ENCODE peak calls at places on chromosomes 4 and X, in seven cellular contexts. A is smooth muscle cell of the brain vasculature; B is activated T-cell treated with anti-CD3 and anti-CD28 coated beads, Interleukin-2, amount 50 U/mL, for 4 hours; U is H9; V is OCI-LY7; O is AG08395; D is amniotic stem cell. J is an unnamed sample.

GRCh38 chrX:150548684-150549083 is 19.7 kb upstream of the MTM1 start:
- DNase-seq in A (no peak), B (no peak), U (no peak), V (no peak), O (peak), D (no peak), J (no peak)

GRCh38 chr4:188783606-188784157 is 644.4 kb downstream of the TRIML1 start:
- DNase-seq in A (no peak), B (no peak), U (no peak), V (no peak), O (peak), D (no peak), J (no peak)

GRCh38 chr4:81198151-81198550 is 16.9 kb downstream of the PRKG2 start:
- DNase-seq in A (no peak), B (no peak), U (no peak), V (no peak), O (no peak), D (no peak), J (no peak)

GRCh38 chrX:22060451-22060940 is 28.4 kb downstream of the PHEX start:
- DNase-seq in A (no peak), B (no peak), U (no peak), V (peak), O (no peak), D (no peak), J (no peak)

GRCh38 chr4:1871471-1872021 is 353 bp downstream of the NSD2 start:
- DNase-seq in A (no peak), B (no peak), U (peak), V (peak), O (no peak), D (no peak), J (no peak)

GRCh38 chrX:3532571-3532970 is 180.9 kb downstream of the PRKX start:
- DNase-seq in A (no peak), B (no peak), U (no peak), V (no peak), O (no peak), D (no peak), J (no peak)

GRCh38 chr4:83019794-83020497 is 9.3 kb upstream of the LIN54 start:
- DNase-seq in A (no peak), B (no peak), U (no peak), V (no peak), O (no peak), D (no peak), J (no peak)

GRCh38 chr4:187578103-187578502 is 417.5 kb upstream of the ZFP42 start:
- DNase-seq in A (no peak), B (no peak), U (no peak), V (no peak), O (no peak), D (no peak), J (no peak)

GRCh38 chr4:76219299-76220055 is 5.9 kb upstream of the SCARB2 start:
- DNase-seq in A (no peak), B (no peak), U (no peak), V (no peak), O (peak), D (no peak), J (no peak)

GRCh38 chr4:56907009-56907408 is 691 bp upstream of the REST start:
- DNase-seq in A (no peak), B (no peak), U (peak), V (no peak), O (no peak), D (no peak), J (peak)

GRCh38 chrX:1581132-1581531 is 10.3 kb upstream of the AKAP17A start:
- DNase-seq in A (no peak), B (peak), U (peak), V (peak), O (peak), D (no peak), J (peak)

GRCh38 chr4:63105839-63106238 is 1303.4 kb downstream of the TECRL start:
- DNase-seq in A (no peak), B (no peak), U (peak), V (no peak), O (no peak), D (no peak), J (no peak)

GRCh38 chrX:154300815-154301214 is 5.2 kb downstream of the TKTL1 start:
- DNase-seq in A (no peak), B (no peak), U (no peak), V (no peak), O (no peak), D (no peak), J (no peak)

GRCh38 chrX:9369802-9370291 is 95.0 kb upstream of the TBL1X start:
- DNase-seq in A (no peak), B (no peak), U (no peak), V (no peak), O (no peak), D (no peak), J (no peak)

GRCh38 chr4:2576290-2576689 is 39.8 kb downstream of the FAM193A start:
- DNase-seq in A (no peak), B (no peak), U (no peak), V (no peak), O (no peak), D (no peak), J (no peak)

GRCh38 chr4:3285558-3286334 is 7.1 kb upstream of the RGS12 start:
- DNase-seq in A (no peak), B (no peak), U (peak), V (no peak), O (peak), D (no peak), J (no peak)

GRCh38 chrX:42704454-42704853 is 73.5 kb downstream of the PPP1R2C start:
- DNase-seq in A (peak), B (no peak), U (no peak), V (no peak), O (no peak), D (no peak), J (no peak)

GRCh38 chr4:169663894-169664293 is 43.5 kb downstream of the CLCN3 start:
- DNase-seq in A (no peak), B (no peak), U (no peak), V (no peak), O (no peak), D (no peak), J (no peak)

GRCh38 chr4:144894525-144894924 is 203.5 kb downstream of the ANAPC10 start:
- DNase-seq in A (no peak), B (no peak), U (no peak), V (no peak), O (peak), D (no peak), J (no peak)

GRCh38 chr4:15034071-15034764 is 31.9 kb downstream of the CPEB2 start:
- DNase-seq in A (no peak), B (no peak), U (no peak), V (no peak), O (peak), D (peak), J (no peak)

GRCh38 chrX:9164535-9165425 is 130.9 kb upstream of the FAM9B start:
- DNase-seq in A (no peak), B (no peak), U (no peak), V (no peak), O (no peak), D (no peak), J (no peak)

GRCh38 chrX:152520653-152521052 is 69.5 kb upstream of the GABRA3 start:
- DNase-seq in A (no peak), B (no peak), U (no peak), V (no peak), O (no peak), D (no peak), J (no peak)

GRCh38 chrX:97402903-97403302 is 519.2 kb downstream of the RPA4 start:
- DNase-seq in A (no peak), B (no peak), U (no peak), V (no peak), O (no peak), D (no peak), J (no peak)

GRCh38 chrX:41670108-41670507 is 18.7 kb upstream of the GPR34 start:
- DNase-seq in A (no peak), B (no peak), U (no peak), V (no peak), O (no peak), D (no peak), J (no peak)

GRCh38 chrX:150303386-150304097 is 59.6 kb upstream of the MAMLD1 start:
- DNase-seq in A (no peak), B (no peak), U (no peak), V (no peak), O (no peak), D (no peak), J (no peak)

GRCh38 chrX:40050532-40050931 is 47.2 kb downstream of the BCOR start:
- DNase-seq in A (no peak), B (no peak), U (no peak), V (peak), O (no peak), D (no peak), J (no peak)

J was measured in activated CD8-positive, alpha-beta memory T cell treated with anti-CD3 and anti-CD28 coated beads, Interleukin-2, amount 50 U/mL, for 4 hours.